ENCODE peak calls at places on chromosome 7, in five cellular contexts. E is astrocyte of the spinal cord; J is colonic mucosa; F is activated naive CD4-positive, alpha-beta T cell treated with anti-CD3 and anti-CD28 coated beads, Interleukin-2, amount 50 U/mL, for 16 hours; N is AG09309. Y is an unnamed sample.

GRCh38 chr7:45582868-45583277 is 8.7 kb downstream of the ADCY1 start:
- DNase-seq in E (no peak), N (no peak), F (no peak), J (no peak), Y (no peak)

GRCh38 chr7:28083159-28083997 is 97.2 kb downstream of the JAZF1 start:
- DNase-seq in E (no peak), F (no peak), N (peak; percentile 75), J (no peak), Y (peak; percentile 91)

GRCh38 chr7:138459300-138460175 is 521 bp upstream of the TRIM24 start:
- DNase-seq in E (peak; percentile 99), J (peak; percentile 98), N (no peak), F (peak; percentile 97), Y (peak; percentile 99)

GRCh38 chr7:2521341-2521745 is 1.8 kb downstream of the LFNG start:
- DNase-seq in E (no peak), N (no peak), F (no peak), J (no peak), Y (no peak)

GRCh38 chr7:22116451-22117027 is 170.8 kb upstream of the CDCA7L start:
- DNase-seq in N (no peak), F (no peak), J (no peak), E (no peak), Y (no peak)

GRCh38 chr7:22853674-22854157 is 31.1 kb upstream of the TOMM7 start:
- DNase-seq in F (peak; percentile 72), N (no peak), J (peak; percentile 30), E (no peak), Y (peak; percentile 36)

GRCh38 chr7:55515569-55516279 is 56.6 kb downstream of the VOPP1 start:
- DNase-seq in F (no peak), E (no peak), J (no peak), N (no peak), Y (peak; percentile 27)

GRCh38 chr7:50552139-50552538 is 13.1 kb downstream of the DDC start:
- DNase-seq in E (no peak), J (peak; percentile 15), F (no peak), N (no peak), Y (no peak)

GRCh38 chr7:20114463-20114862 is 102.7 kb downstream of the MACC1 start:
- DNase-seq in J (no peak), E (no peak), N (no peak), F (no peak), Y (peak; percentile 5)

GRCh38 chr7:66145404-66145843 is 30.8 kb downstream of the CRCP start:
- DNase-seq in F (no peak), E (no peak), J (peak; percentile 41), N (no peak), Y (peak; percentile 40)

GRCh38 chr7:43535810-43536585 is 46.9 kb upstream of the STK17A start:
- DNase-seq in N (peak; percentile 86), F (no peak), E (peak; percentile 94), J (no peak), Y (peak; percentile 90)

GRCh38 chr7:12783421-12783820 is 96.0 kb downstream of the ARL4A start:
- DNase-seq in N (no peak), J (no peak), F (no peak), E (peak; percentile 40), Y (peak; percentile 19)

GRCh38 chr7:29569648-29570047 is 6.0 kb downstream of the PRR15 start:
- DNase-seq in E (no peak), J (no peak), F (no peak), N (no peak), Y (no peak)

GRCh38 chr7:158085741-158086695 is 501.6 kb downstream of the PTPRN2 start:
- DNase-seq in J (no peak), N (no peak), F (no peak), E (no peak), Y (no peak)

GRCh38 chr7:155356323-155357105 is 58.8 kb downstream of the INSIG1 start:
- DNase-seq in N (no peak), F (no peak), E (peak; percentile 25), J (no peak), Y (no peak)

GRCh38 chr7:127708788-127709187 is 56.8 kb downstream of the SND1 start:
- DNase-seq in N (peak; percentile 91), J (peak; percentile 79), F (peak; percentile 67), E (peak; percentile 87), Y (peak; percentile 91)

GRCh38 chr7:137990251-137990901 is 11.5 kb downstream of the CREB3L2 start:
- DNase-seq in F (no peak), J (no peak), E (peak; percentile 93), N (peak; percentile 89), Y (peak; percentile 95)

GRCh38 chr7:11170160-11170559 is 196.5 kb downstream of the PHF14 start:
- DNase-seq in F (no peak), N (no peak), E (no peak), J (no peak), Y (no peak)

GRCh38 chr7:101238226-101239182 is 902 bp upstream of the CLDN15 start:
- DNase-seq in J (no peak), E (no peak), F (no peak), N (no peak), Y (no peak)

GRCh38 chr7:105009667-105010537 is 4.1 kb upstream of the KMT2E start:
- DNase-seq in J (no peak), E (no peak), N (no peak), F (no peak), Y (no peak)

GRCh38 chr7:27774717-27775328 is 34.9 kb downstream of the TAX1BP1 start:
- DNase-seq in N (no peak), E (peak; percentile 44), J (no peak), F (no peak), Y (peak; percentile 69)

GRCh38 chr7:105769951-105770628 is 106.3 kb downstream of the ATXN7L1 start:
- DNase-seq in E (peak; percentile 19), J (no peak), F (no peak), N (no peak), Y (peak; percentile 13)

GRCh38 chr7:75966209-75966961 is 28.0 kb downstream of the TMEM120A start:
- DNase-seq in E (no peak), N (no peak), J (peak; percentile 42), F (no peak), Y (peak; percentile 38)

GRCh38 chr7:88835147-88835728 is 39.7 kb upstream of the TEX47 start:
- DNase-seq in J (no peak), N (no peak), F (no peak), E (peak; percentile 26), Y (peak; percentile 11)

GRCh38 chr7:5351508-5352265 is 68.9 kb downstream of the SLC29A4 start:
- DNase-seq in N (no peak), J (no peak), E (no peak), F (no peak), Y (no peak)

GRCh38 chr7:938546-939185 is 15.8 kb downstream of the ADAP1 start:
- DNase-seq in F (no peak), E (no peak), N (no peak), J (no peak), Y (no peak)

GRCh38 chr7:3981281-3981680 is 680.2 kb downstream of the SDK1 start:
- DNase-seq in J (no peak), E (no peak), F (no peak), N (no peak), Y (no peak)

GRCh38 chr7:140232959-140233649 is 56.3 kb upstream of the KDM7A start:
- DNase-seq in J (no peak), F (no peak), E (no peak), N (no peak), Y (no peak)

GRCh38 chr7:106050002-106050742 is 61.9 kb downstream of the SYPL1 start:
- DNase-seq in J (no peak), F (no peak), N (peak; percentile 32), E (no peak), Y (peak; percentile 91)

GRCh38 chr7:1403844-1404404 is 55.3 kb downstream of the MICALL2 start:
- DNase-seq in F (no peak), N (no peak), E (peak; percentile 79), J (no peak), Y (peak; percentile 58)

GRCh38 chr7:127895814-127896280 is 135.4 kb downstream of the LRRC4 start:
- DNase-seq in N (no peak), E (no peak), J (no peak), F (no peak), Y (no peak)

GRCh38 chr7:44767134-44767911 is 18.7 kb downstream of the ZMIZ2 start:
- DNase-seq in E (no peak), N (no peak), F (no peak), J (no peak), Y (no peak)

GRCh38 chr7:1662767-1663166 is 7.3 kb upstream of the ELFN1 start:
- DNase-seq in J (no peak), N (no peak), F (no peak), E (no peak), Y (no peak)

GRCh38 chr7:142414135-142414534 is 156.3 kb upstream of the PRSS58 start:
- DNase-seq in J (peak; percentile 34), E (no peak), N (no peak), F (no peak), Y (no peak)

Y was measured in cardiac fibroblast.